ENCODE peak calls at places on chromosome 21, in seven cellular contexts. M is nephron progenitor cell; V is activated CD8-positive, alpha-beta T cell treated with anti-CD3 and anti-CD28 coated beads for 36 hours; F is left ventricle myocardium inferior; J is CD8-positive, alpha-beta T cell; D is A549; P is NB4. K is an unnamed sample.

GRCh38 chr21:43343992-43344886 is 82.7 kb downstream of the SIK1 start:
- DNase-seq in M (no peak), V (no peak), F (no peak), J (no peak), D (peak; percentile 31), P (no peak), K (no peak)

GRCh38 chr21:45837936-45838335 is 143.6 kb upstream of the COL6A1 start:
- DNase-seq in M (no peak), V (no peak), F (no peak), J (no peak), D (no peak), P (no peak), K (no peak)

GRCh38 chr21:10463156-10463555 is 58.2 kb upstream of the TPTE start:
- DNase-seq in M (no peak), V (no peak), F (no peak), J (no peak), D (no peak), P (no peak), K (no peak)

GRCh38 chr21:42674351-42674940 is 21.0 kb downstream of the PDE9A start:
- DNase-seq in M (peak; percentile 73), V (no peak), F (peak; percentile 75), J (no peak), D (no peak), P (peak; percentile 96), K (no peak)

GRCh38 chr21:20527691-20528090 is 470.5 kb upstream of the NCAM2 start:
- DNase-seq in M (no peak), V (no peak), F (no peak), J (no peak), D (no peak), P (no peak), K (no peak)

GRCh38 chr21:42012344-42012743 is 2.2 kb upstream of the ZBTB21 start:
- DNase-seq in M (no peak), V (no peak), F (no peak), J (no peak), D (no peak), P (no peak), K (no peak)

GRCh38 chr21:42836402-42836666 is 43.0 kb downstream of the WDR4 start:
- DNase-seq in M (no peak), V (no peak), F (no peak), J (no peak), D (no peak), P (no peak), K (no peak)

GRCh38 chr21:45877821-45878469 is 103.6 kb upstream of the COL6A1 start:
- DNase-seq in M (no peak), V (no peak), F (no peak), J (no peak), D (no peak), P (peak; percentile 12), K (no peak)

GRCh38 chr21:34113842-34114241 is 40.5 kb downstream of the MRPS6 start:
- DNase-seq in M (no peak), V (no peak), F (no peak), J (no peak), D (no peak), P (no peak), K (no peak)

GRCh38 chr21:43269461-43269860 is 100.7 kb downstream of the CRYAA start:
- DNase-seq in M (no peak), V (peak; percentile 59), F (peak; percentile 6), J (peak; percentile 57), D (no peak), P (peak; percentile 36), K (peak; percentile 18)

GRCh38 chr21:32533611-32534010 is 51.7 kb downstream of the TCP10L start:
- DNase-seq in M (no peak), V (no peak), F (no peak), J (no peak), D (no peak), P (no peak), K (no peak)

GRCh38 chr21:44868707-44869106 is 4.8 kb downstream of the PTTG1IP start:
- DNase-seq in M (no peak), V (no peak), F (no peak), J (no peak), D (no peak), P (no peak), K (no peak)

GRCh38 chr21:45543710-45544448 is 1.6 kb upstream of the SLC19A1 start:
- DNase-seq in M (no peak), V (no peak), F (peak; percentile 11), J (no peak), D (no peak), P (no peak), K (no peak)

GRCh38 chr21:40186036-40186435 is 318.8 kb downstream of the PCP4 start:
- DNase-seq in M (no peak), V (no peak), F (no peak), J (no peak), D (no peak), P (no peak), K (no peak)

GRCh38 chr21:34135330-34135729 is 62.0 kb downstream of the MRPS6 start:
- DNase-seq in M (no peak), V (no peak), F (no peak), J (no peak), D (no peak), P (no peak), K (no peak)

GRCh38 chr21:38813554-38813953 is 7.8 kb downstream of the ETS2 start:
- DNase-seq in M (no peak), V (no peak), F (no peak), J (no peak), D (no peak), P (no peak), K (no peak)

GRCh38 chr21:23963454-23963853 is 1643.8 kb downstream of the MRPL39 start:
- DNase-seq in M (no peak), V (no peak), F (no peak), J (no peak), D (no peak), P (no peak), K (no peak)

GRCh38 chr21:42809171-42809570 is 70.2 kb downstream of the WDR4 start:
- DNase-seq in M (no peak), V (no peak), F (no peak), J (no peak), D (no peak), P (no peak), K (no peak)

GRCh38 chr21:44454747-44455523 is at the start of gene LRRC3:
- DNase-seq in M (peak; percentile 97), V (peak; percentile 90), F (peak; percentile 86), J (peak; percentile 75), D (peak; percentile 58), P (peak; percentile 59), K (peak; percentile 70)

GRCh38 chr21:45379171-45379900 is 25.6 kb upstream of the COL18A1 start:
- DNase-seq in M (no peak), V (no peak), F (peak; percentile 13), J (no peak), D (no peak), P (no peak), K (no peak)

GRCh38 chr21:38544681-38545080 is 46.4 kb upstream of the ERG start:
- DNase-seq in M (no peak), V (no peak), F (no peak), J (no peak), D (no peak), P (no peak), K (no peak)

GRCh38 chr21:32844653-32845443 is 73.3 kb upstream of the PAXBP1 start:
- DNase-seq in M (no peak), V (no peak), F (no peak), J (no peak), D (peak; percentile 11), P (peak; percentile 83), K (peak; percentile 2)

GRCh38 chr21:45593162-45594022 is 50.1 kb upstream of the PCBP3 start:
- DNase-seq in M (no peak), V (no peak), F (no peak), J (no peak), D (no peak), P (no peak), K (no peak)

GRCh38 chr21:39519835-39520234 is 68.1 kb downstream of the SH3BGR start:
- DNase-seq in M (no peak), V (no peak), F (no peak), J (no peak), D (no peak), P (no peak), K (no peak)

GRCh38 chr21:43611598-43612369 is 47.5 kb downstream of the HSF2BP start:
- DNase-seq in M (peak; percentile 70), V (peak; percentile 41), F (peak; percentile 70), J (peak; percentile 7), D (peak; percentile 58), P (peak; percentile 51), K (peak; percentile 71)

GRCh38 chr21:37829043-37829442 is 87.2 kb downstream of the KCNJ6 start:
- DNase-seq in M (peak; percentile 21), V (no peak), F (no peak), J (no peak), D (no peak), P (peak; percentile 4), K (no peak)

DNA sequence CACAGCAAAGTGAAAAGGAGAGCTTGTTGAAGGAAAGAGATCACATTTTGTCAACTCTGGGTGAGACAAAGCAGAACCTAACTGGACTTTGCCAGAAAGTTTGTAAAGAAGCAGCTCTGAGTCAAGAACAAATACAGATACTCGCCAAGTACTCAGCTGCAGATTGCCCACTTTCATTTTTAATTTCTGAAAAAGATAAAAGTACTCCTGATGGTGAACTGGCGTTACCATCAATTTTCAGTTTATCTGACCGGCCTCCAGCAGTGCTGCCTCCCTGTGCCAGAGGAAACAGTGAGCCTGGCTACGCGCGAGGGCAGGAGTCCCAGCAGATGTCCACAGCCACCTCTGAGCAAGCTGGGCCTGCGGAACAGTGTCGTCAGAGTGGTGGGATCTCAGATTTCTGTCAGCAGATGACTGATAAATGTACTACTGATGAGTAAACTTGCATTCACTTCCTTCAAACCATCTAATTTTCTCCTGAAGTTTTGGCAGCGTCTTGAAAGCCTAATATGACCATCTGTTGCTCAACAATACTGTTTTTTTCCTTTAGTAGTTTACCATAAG is 43.8 kb downstream of the BACH1 start:
- DNase-seq in M (no peak), V (peak; percentile 68), F (peak; percentile 68), J (no peak), D (peak; percentile 2), P (no peak), K (no peak)
- TF ChIP-seq CTCF in M (no peak), V (no peak), F (no peak), J (no peak), D (no peak), P (no peak), K (no peak)

GRCh38 chr21:26840912-26841311 is 4.3 kb downstream of the ADAMTS1 start:
- DNase-seq in M (no peak), V (no peak), F (peak; percentile 57), J (no peak), D (no peak), P (no peak), K (peak; percentile 17)
- TF ChIP-seq CTCF in M (no peak), V (no peak), F (no peak), J (no peak), D (no peak), P (no peak), K (no peak)

GRCh38 chr21:15552914-15553491 is 176.8 kb upstream of the USP25 start:
- DNase-seq in M (no peak), V (no peak), F (no peak), J (no peak), D (peak; percentile 1), P (peak; percentile 7), K (no peak)
- TF ChIP-seq CTCF in M (peak; percentile 23), V (peak; percentile 46), F (peak; percentile 45), J (peak; percentile 71), D (peak; percentile 41), P (no peak), K (no peak)

GRCh38 chr21:28617300-28617699 is 375.4 kb downstream of the LTN1 start:
- DNase-seq in M (no peak), V (no peak), F (no peak), J (no peak), D (no peak), P (no peak), K (no peak)

GRCh38 chr21:28614816-28615215 is 377.9 kb downstream of the LTN1 start:
- DNase-seq in M (no peak), V (no peak), F (no peak), J (no peak), D (no peak), P (no peak), K (no peak)

GRCh38 chr21:28615276-28615675 is 377.4 kb downstream of the LTN1 start:
- DNase-seq in M (no peak), V (no peak), F (no peak), J (no peak), D (no peak), P (no peak), K (no peak)
- TF ChIP-seq CTCF in M (no peak), V (no peak), F (no peak), J (no peak), D (no peak), P (no peak), K (no peak)

K was measured in Calu3.